ENCODE peak calls at places on chromosomes 6 and 20, in four cellular contexts. L is IMR-90, W is AG04450, O is B cell. S is an unnamed sample.
A peak's percentile ranks its signal among the peaks of the same experiment; 100 is the strongest.

GRCh38 chr6:102749210-102749971 is 1355.9 kb downstream of the GRIK2 start:
- DNase-seq in L (no peak), W (no peak), O (no peak), S (no peak)

GRCh38 chr20:46268131-46268611 is 40.1 kb downstream of the CDH22 start:
- DNase-seq in L (no peak), O (no peak), W (no peak), S (no peak)

GRCh38 chr6:130306377-130306776 is 59.4 kb upstream of the TMEM200A start:
- DNase-seq in O (no peak), W (no peak), L (peak; percentile 17), S (no peak)

GRCh38 chr20:63080411-63080810 is 73.6 kb upstream of the BHLHE23 start:
- DNase-seq in O (no peak), W (no peak), L (no peak), S (no peak)

GRCh38 chr20:57062241-57062640 is 204.2 kb downstream of the BMP7 start:
- DNase-seq in W (no peak), L (no peak), O (no peak), S (no peak)

GRCh38 chr6:12408752-12409151 is 118.6 kb downstream of the EDN1 start:
- DNase-seq in L (no peak), O (no peak), W (no peak), S (no peak)

GRCh38 chr6:121912905-121913304 is 477.5 kb downstream of the GJA1 start:
- DNase-seq in O (no peak), L (no peak), W (no peak), S (no peak)

GRCh38 chr6:25576920-25577319 is 75.1 kb upstream of the SCGN start:
- DNase-seq in W (no peak), L (no peak), O (no peak), S (no peak)

GRCh38 chr20:23260181-23260840 is 90.3 kb upstream of the NXT1 start:
- DNase-seq in L (no peak), W (no peak), O (no peak), S (no peak)

GRCh38 chr6:167893416-167893815 is 66.7 kb downstream of the AFDN start:
- DNase-seq in L (peak; percentile 52), W (no peak), O (no peak), S (no peak)

GRCh38 chr20:50911716-50912115 is 19.5 kb downstream of the ADNP start:
- DNase-seq in W (no peak), O (no peak), L (peak; percentile 35), S (peak; percentile 33)

GRCh38 chr6:166957087-166957804 is 896 bp upstream of the RNASET2 start:
- DNase-seq in W (no peak), O (peak; percentile 54), L (no peak), S (peak; percentile 69)

GRCh38 chr20:8809107-8809953 is 259.6 kb upstream of the PLCB4 start:
- DNase-seq in O (no peak), W (no peak), L (no peak), S (no peak)

GRCh38 chr20:56343861-56344381 is 14.9 kb upstream of the FAM210B start:
- DNase-seq in W (no peak), L (peak; percentile 24), O (peak; percentile 24), S (peak; percentile 81)

GRCh38 chr6:25499851-25500250 is 152.2 kb upstream of the SCGN start:
- DNase-seq in L (peak; percentile 6), W (no peak), O (no peak), S (no peak)

GRCh38 chr6:109087661-109088264 is 6.9 kb downstream of the SESN1 start:
- DNase-seq in O (no peak), W (no peak), L (no peak), S (no peak)

GRCh38 chr6:52233975-52234823 is 10.1 kb downstream of the IL17F start:
- DNase-seq in W (peak; percentile 18), O (no peak), L (peak; percentile 63), S (peak; percentile 49)

GRCh38 chr20:34271961-34272360 is 30.7 kb downstream of the ASIP start:
- DNase-seq in O (no peak), L (peak; percentile 52), W (no peak), S (no peak)

GRCh38 chr20:37313546-37314091 is 24.2 kb downstream of the MANBAL start:
- DNase-seq in O (no peak), W (no peak), L (no peak), S (no peak)

GRCh38 chr6:118967239-118967638 is 32.3 kb upstream of the MCM9 start:
- DNase-seq in L (no peak), W (no peak), O (no peak), S (no peak)
- TF ChIP-seq CTCF in L (no peak), W (no peak), O (no peak), S (no peak)

DNA sequence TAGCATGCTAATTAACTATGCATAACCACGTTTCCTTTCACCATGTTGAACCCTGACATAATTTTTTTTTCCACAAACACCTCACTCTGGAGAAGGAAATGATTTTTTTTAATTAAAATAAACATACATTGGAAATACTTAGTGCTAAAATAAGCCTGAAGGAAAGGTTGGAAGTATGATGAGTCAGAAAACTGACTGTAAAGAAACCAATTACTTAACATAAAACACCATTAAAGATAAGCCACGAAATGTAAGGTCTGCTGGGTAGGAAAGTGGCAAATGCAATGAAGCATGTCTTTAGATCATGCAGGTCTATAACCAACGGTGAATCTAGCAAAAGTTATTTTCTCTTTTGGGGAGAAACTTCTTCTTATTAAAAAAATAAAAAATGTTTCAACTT is 47.5 kb downstream of the OPRM1 start:
- DNase-seq in L (no peak), O (no peak), W (no peak), S (no peak)
- TF ChIP-seq CTCF in L (no peak), O (no peak), W (no peak), S (no peak)

GRCh38 chr20:13462091-13462490 is 176.6 kb downstream of the TASP1 start:
- DNase-seq in O (no peak), L (no peak), W (no peak), S (no peak)

GRCh38 chr20:13457487-13457886 is 181.2 kb downstream of the TASP1 start:
- DNase-seq in O (no peak), W (no peak), L (no peak), S (no peak)

GRCh38 chr20:13453367-13453766 is 185.4 kb downstream of the TASP1 start:
- DNase-seq in O (no peak), W (no peak), L (no peak), S (no peak)

GRCh38 chr20:13455713-13456112 is 183.0 kb downstream of the TASP1 start:
- DNase-seq in W (no peak), O (no peak), L (peak; percentile 39), S (no peak)

DNA sequence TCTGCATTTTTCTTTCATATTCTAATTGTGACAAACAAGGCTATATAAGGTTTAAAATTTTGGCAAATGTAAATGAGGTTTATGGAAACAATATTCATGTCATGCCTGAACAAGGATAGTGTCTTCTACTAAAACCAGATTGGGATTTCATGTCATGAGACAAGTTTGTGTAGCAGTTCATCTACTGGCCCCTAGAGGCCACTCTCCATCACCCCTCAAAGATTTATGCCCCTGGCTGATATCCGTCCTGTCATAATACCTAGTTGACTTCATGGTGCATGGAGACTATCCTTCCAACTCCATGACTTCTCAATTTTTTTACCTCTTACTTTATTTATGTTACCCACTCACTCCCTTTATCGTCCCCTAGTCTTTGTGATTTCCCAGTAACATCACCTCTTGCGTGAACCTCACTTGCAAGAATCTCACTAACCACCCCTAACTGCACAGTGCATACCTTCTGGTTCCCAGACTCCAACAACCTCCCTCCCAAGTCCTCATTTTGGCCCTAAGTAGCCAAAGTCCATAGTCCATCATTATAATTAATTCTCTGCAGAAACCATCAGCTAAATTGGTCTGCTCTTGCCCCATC is 179.8 kb downstream of the TASP1 start:
- DNase-seq in W (no peak), O (peak; percentile 26), L (peak; percentile 41), S (peak; percentile 11)
- TF ChIP-seq CTCF in W (peak; percentile 84), O (peak; percentile 81), L (peak; percentile 71), S (peak; percentile 55)

GRCh38 chr6:85798934-85799490 is 156.3 kb upstream of the SYNCRIP start:
- DNase-seq in O (no peak), L (no peak), W (no peak), S (no peak)
- TF ChIP-seq CTCF in O (no peak), L (no peak), W (no peak), S (peak; percentile 3)

DNA sequence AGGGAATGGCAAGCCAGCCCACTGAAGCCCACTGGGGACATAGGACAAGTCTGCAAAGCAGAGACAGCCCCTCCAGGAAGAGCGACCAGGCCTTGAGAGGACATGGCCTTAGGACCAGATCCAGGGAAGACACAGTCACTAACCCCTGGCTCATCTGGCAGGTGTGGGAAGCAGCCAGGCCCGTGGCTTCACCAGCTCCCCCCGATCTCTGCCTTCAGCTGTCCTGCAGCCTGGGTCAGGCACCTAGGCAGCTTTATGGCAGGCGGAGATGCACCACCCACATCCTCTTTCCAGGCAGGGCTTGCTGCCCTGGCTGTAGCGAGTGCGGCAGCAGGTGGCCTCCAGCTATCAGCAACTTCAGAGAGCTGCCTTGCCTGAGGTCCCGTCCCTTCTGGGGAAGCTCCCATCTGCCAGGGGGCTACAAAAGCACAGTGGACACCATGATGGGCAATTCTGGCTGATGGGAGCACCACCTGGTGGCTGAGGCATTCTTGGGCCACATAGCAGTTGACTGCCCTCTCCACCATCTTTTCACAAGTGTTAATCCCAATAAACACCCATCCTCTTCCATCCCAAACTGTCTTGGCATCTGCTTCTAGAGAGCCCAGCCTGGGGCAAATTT is 85.8 kb downstream of the DZANK1 start:
- DNase-seq in L (no peak), O (no peak), W (no peak), S (no peak)
- TF ChIP-seq CTCF in L (no peak), O (no peak), W (no peak), S (no peak)

DNA sequence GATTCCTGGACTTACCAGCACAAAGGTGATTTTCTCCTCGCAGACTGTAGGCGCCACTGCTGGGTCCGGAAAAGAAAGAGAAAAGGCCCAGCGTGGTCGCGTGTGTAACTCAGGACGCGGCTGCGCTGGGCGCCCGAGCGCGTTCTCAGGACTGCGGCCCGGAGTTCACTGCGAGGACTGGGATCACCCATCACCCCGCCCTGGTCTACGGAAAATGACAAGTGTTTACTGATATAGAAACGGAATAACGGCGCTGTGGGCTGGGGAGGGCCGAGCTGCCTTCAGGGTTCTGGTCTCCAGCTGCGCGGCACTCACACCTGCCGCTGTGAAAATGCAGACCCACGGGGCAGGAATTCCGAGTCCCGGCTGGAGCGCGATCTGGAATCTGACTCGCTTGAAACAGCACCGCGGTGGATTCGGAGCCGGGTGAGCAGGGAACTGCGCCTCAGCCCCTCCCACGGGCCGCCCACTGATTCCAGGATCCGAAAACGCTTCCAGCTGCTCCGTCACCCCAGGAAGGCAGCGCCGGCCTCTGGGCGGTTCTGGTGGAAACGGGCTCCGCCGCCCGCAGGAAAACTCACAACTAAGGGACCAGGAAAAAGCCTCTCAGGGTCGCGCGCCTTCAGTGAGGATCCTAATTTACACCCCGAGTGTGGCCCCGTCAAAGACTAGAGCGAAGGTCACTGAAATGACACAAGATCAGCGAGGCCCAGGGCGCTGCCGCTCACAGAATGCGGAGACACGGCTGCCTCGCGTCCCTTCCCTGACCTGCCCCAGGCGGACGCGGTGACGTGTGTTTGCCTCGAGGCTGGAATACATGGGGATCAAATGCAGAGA is 34.5 kb downstream of the HLA-A start:
- DNase-seq in L (peak; percentile 72), W (no peak), O (peak; percentile 73), S (peak; percentile 81)
- TF ChIP-seq CTCF in L (peak; percentile 43), W (peak; percentile 45), O (no peak), S (peak; percentile 39)